ENCODE peak calls at places on chromosomes 4 and X, in four cellular contexts. R, J, T and M are unnamed samples.

GRCh38 chrX:106894978-106895452 is 8.1 kb downstream of the RIPPLY1 start:
- DNase-seq in R (no peak), T (no peak), J (peak), M (no peak)

GRCh38 chr4:122652379-122652778 is 31.5 kb upstream of the IL21 start:
- DNase-seq in J (peak), T (peak), R (no peak), M (peak)

GRCh38 chr4:8917321-8917811 is 45.7 kb upstream of the HMX1 start:
- DNase-seq in R (no peak), T (no peak), J (no peak), M (no peak)

GRCh38 chr4:167222098-167222497 is 12.2 kb downstream of the SPOCK3 start:
- DNase-seq in J (no peak), R (no peak), T (no peak), M (peak)

GRCh38 chrX:47586043-47586787 is 4.0 kb downstream of the TIMP1 start:
- DNase-seq in J (no peak), R (no peak), T (no peak), M (no peak)

GRCh38 chr4:186957952-186958555 is 234.4 kb upstream of the FAT1 start:
- DNase-seq in T (no peak), R (no peak), J (no peak), M (no peak)

GRCh38 chrX:136780241-136780640 is 491 bp downstream of the ARHGEF6 start:
- DNase-seq in R (no peak), J (no peak), T (no peak), M (no peak)

GRCh38 chrX:123797543-123798447 is 62.1 kb upstream of the XIAP start:
- DNase-seq in R (no peak), J (no peak), T (no peak), M (no peak)

GRCh38 chr4:88697113-88697512 is 516 bp downstream of the NAP1L5 start:
- DNase-seq in T (no peak), J (peak), R (no peak), M (no peak)

DNA sequence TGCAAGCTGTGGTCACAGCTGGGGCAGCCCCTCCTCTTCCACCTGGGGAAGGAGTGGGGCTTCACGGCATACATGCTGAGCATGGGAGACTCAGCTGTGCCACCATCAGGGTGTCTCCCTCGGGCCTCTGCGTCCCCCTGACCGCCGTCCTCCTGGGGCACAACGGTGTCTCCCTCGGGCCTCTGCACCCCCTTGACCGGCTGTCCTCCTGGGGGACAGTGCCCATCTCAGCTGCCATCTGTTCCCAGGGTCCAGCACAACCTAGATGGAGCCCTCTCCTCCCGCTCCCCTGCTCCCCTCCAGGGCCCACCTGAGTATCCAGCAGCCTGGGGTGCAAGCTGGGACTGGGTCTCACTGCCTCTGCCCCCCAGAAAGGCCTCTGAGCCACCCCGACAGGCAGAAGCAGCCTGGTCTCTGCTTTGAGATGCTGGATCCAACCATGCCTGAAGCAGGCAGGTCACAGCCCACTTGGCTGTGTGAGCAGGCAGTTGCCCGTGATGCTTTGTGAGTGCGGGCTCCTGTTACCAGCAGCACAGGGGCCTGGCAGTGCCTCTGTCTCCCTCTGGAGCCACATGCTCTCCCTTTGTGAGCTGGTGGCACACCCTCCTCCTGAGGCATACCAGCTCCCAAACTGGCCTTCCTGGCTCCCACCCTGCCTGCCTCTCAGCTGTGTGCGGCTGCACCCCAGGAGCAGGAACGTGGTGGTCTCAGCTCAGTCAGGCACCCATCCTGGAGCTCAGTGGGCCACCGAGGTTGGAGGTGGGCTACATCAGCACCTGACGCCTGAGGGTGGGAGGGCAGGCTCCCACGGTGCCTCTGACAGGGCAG is 85.6 kb upstream of the NKX1-1 start:
- DNase-seq in J (no peak), R (no peak), T (no peak), M (no peak)
- H2AFZ ChIP-seq in J (no peak), R (no peak), T (no peak), M (no peak)

DNA sequence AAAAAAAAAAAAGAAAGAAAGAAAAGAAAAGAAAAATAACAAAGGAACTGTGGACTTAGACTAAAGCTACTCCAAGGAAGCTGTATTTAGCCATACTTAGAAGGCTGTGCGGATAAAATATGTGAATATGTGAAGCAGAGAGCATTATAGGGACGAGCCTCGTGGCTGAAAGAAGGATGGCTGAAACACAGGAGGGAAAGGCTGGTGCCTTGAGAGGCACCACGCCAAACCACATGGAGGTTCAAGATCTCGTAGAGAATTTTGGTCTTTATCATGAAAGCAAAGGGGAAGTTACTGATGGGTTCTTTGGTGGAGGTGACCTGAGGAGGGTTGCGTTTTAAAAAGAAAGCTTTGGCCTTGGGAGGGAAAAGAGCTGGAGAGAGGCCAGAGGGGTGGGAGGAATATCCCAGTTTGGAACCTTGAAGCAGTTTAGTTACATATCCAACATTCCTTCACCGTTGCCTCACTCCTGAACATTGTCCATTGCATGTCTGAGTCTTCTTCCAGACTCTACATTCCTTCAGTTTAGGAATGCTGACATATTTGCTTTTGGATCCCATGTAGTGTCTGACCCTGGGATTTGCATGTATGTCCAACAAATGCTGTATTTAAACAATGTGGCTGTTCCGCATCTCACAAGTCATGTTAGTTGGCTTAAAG is 82.5 kb downstream of the CPE start:
- DNase-seq in T (peak), R (no peak), J (peak), M (no peak)
- H2AFZ ChIP-seq in T (no peak), R (no peak), J (no peak), M (no peak)

GRCh38 chr4:120432451-120432850 is 365.8 kb upstream of the MAD2L1 start:
- DNase-seq in T (no peak), R (no peak), J (no peak), M (no peak)
- H2AFZ ChIP-seq in T (no peak), R (no peak), J (no peak), M (no peak)

DNA sequence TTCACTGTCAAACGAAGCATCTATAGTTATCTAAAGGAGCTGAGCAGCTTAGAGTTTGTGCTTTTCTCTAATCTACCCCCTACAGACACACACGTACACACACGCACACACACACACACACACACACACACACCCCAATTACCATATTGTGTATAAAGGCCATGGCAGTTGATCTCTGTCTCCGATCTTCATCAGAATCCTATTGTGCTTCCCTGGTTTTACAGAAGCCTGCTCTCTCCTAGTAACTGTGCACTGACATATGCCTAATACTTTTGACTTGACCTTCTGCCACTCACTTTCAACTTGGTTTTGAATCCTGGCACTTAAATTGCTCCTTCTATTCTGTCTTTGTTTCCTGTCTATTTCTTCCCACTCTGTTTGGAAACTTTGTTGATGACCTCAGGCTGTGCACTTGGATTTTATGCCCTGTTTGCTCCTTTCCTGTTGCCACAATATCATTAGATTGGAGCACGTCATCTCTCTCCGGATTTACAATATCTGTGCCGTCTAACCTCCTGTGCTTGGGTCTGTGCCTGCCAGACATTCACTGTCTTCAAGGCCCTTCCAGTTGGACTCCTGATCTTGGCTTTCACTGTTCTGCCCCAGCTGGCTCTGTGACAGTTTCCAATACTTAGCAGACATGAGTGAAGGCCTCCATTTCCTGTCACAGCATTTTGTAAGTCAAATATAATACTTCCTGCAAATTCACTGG is 928.1 kb downstream of the FAT4 start:
- DNase-seq in T (no peak), J (no peak), R (no peak), M (no peak)
- H2AFZ ChIP-seq in T (no peak), J (peak), R (peak), M (no peak)

GRCh38 chrX:51892921-51893745 is at the start of gene MAGED1:
- DNase-seq in J (peak), T (peak), R (peak), M (peak)
- H2AFZ ChIP-seq in J (no peak), T (no peak), R (peak), M (peak)

GRCh38 chr4:56757270-56757746 is 64.2 kb downstream of the SPINK2 start:
- DNase-seq in J (peak), R (no peak), T (no peak), M (peak)
- H2AFZ ChIP-seq in J (no peak), R (peak), T (no peak), M (peak)